ENCODE peak calls at places on chromosomes 3 and 15, in seven cellular contexts. E, Y, B, L, P, V and T are unnamed samples.
A peak's percentile ranks its signal among the peaks of the same experiment; 100 is the strongest.

GRCh38 chr15:89766357-89767311 is 9.5 kb upstream of the MESP2 start:
- DNase-seq in E (no peak), Y (no peak), B (no peak), L (peak; percentile 70), P (no peak), V (no peak), T (no peak)

GRCh38 chr3:183435701-183436100 is 7.3 kb upstream of the MCF2L2 start:
- DNase-seq in E (no peak), Y (no peak), B (no peak), L (no peak), P (no peak), V (no peak), T (no peak)

GRCh38 chr3:119395923-119396358 is 67.5 kb downstream of the TMEM39A start:
- DNase-seq in E (no peak), Y (no peak), B (no peak), L (no peak), P (no peak), V (no peak), T (no peak)

GRCh38 chr3:124599779-124600693 is 130.2 kb upstream of the UMPS start:
- DNase-seq in E (no peak), Y (no peak), B (no peak), L (no peak), P (no peak), V (peak; percentile 4), T (peak; percentile 18)

GRCh38 chr15:85282504-85283115 is 97.8 kb upstream of the AKAP13 start:
- DNase-seq in E (no peak), Y (no peak), B (peak; percentile 27), L (no peak), P (no peak), V (peak; percentile 71), T (peak; percentile 38)

GRCh38 chr15:31372635-31373091 is 46.0 kb downstream of the KLF13 start:
- DNase-seq in E (peak; percentile 75), Y (peak; percentile 54), B (peak; percentile 34), L (peak; percentile 55), P (no peak), V (peak; percentile 74), T (peak; percentile 47)

GRCh38 chr15:85623648-85624047 is 171.1 kb downstream of the KLHL25 start:
- DNase-seq in E (no peak), Y (no peak), B (no peak), L (no peak), P (no peak), V (peak; percentile 61), T (no peak)

GRCh38 chr3:127134466-127134865 is 58.5 kb upstream of the PRR23E start:
- DNase-seq in E (no peak), Y (no peak), B (no peak), L (no peak), P (no peak), V (no peak), T (no peak)

GRCh38 chr3:55675478-55675877 is 188.4 kb upstream of the WNT5A start:
- DNase-seq in E (no peak), Y (no peak), B (no peak), L (no peak), P (no peak), V (no peak), T (no peak)

GRCh38 chr3:94159062-94159726 is 96.3 kb downstream of the NSUN3 start:
- DNase-seq in E (no peak), Y (peak; percentile 15), B (no peak), L (no peak), P (no peak), V (peak; percentile 4), T (peak; percentile 80)

GRCh38 chr15:36831125-36831914 is 251.9 kb downstream of the CDIN1 start:
- DNase-seq in E (no peak), Y (no peak), B (peak; percentile 48), L (no peak), P (no peak), V (peak; percentile 97), T (peak; percentile 88)

GRCh38 chr3:151228291-151229125 is 25.5 kb upstream of the GPR171 start:
- DNase-seq in E (no peak), Y (no peak), B (peak; percentile 43), L (no peak), P (no peak), V (peak; percentile 95), T (peak; percentile 95)

GRCh38 chr3:152287898-152288576 is 19.3 kb downstream of the MBNL1 start:
- DNase-seq in E (no peak), Y (no peak), B (no peak), L (no peak), P (no peak), V (peak; percentile 46), T (no peak)

GRCh38 chr3:33525232-33525631 is 85.0 kb upstream of the UBP1 start:
- DNase-seq in E (no peak), Y (no peak), B (no peak), L (no peak), P (no peak), V (no peak), T (no peak)

GRCh38 chr3:11774296-11774877 is 72.3 kb downstream of the TAMM41 start:
- DNase-seq in E (no peak), Y (no peak), B (no peak), L (peak; percentile 63), P (no peak), V (peak; percentile 45), T (peak; percentile 55)

GRCh38 chr15:23646165-23647000 is 1.3 kb downstream of the MAGEL2 start:
- DNase-seq in E (no peak), Y (no peak), B (no peak), L (no peak), P (no peak), V (no peak), T (no peak)

GRCh38 chr3:123768480-123769359 is 115.4 kb downstream of the MYLK start:
- DNase-seq in E (no peak), Y (no peak), B (no peak), L (no peak), P (no peak), V (no peak), T (no peak)

GRCh38 chr3:49029563-49029884 is 326 bp upstream of the IMPDH2 start:
- DNase-seq in E (no peak), Y (no peak), B (no peak), L (no peak), P (no peak), V (no peak), T (no peak)

GRCh38 chr3:49028673-49029562 is at the start of gene IMPDH2:
- DNase-seq in E (peak; percentile 95), Y (peak; percentile 90), B (peak; percentile 81), L (peak; percentile 98), P (peak; percentile 95), V (peak; percentile 91), T (peak; percentile 79)

GRCh38 chr3:49027634-49028033 is 1.6 kb downstream of the IMPDH2 start:
- DNase-seq in E (no peak), Y (no peak), B (no peak), L (no peak), P (no peak), V (no peak), T (no peak)

GRCh38 chr3:49026536-49026935 is 2.7 kb downstream of the IMPDH2 start:
- DNase-seq in E (no peak), Y (no peak), B (no peak), L (no peak), P (no peak), V (no peak), T (no peak)

DNA sequence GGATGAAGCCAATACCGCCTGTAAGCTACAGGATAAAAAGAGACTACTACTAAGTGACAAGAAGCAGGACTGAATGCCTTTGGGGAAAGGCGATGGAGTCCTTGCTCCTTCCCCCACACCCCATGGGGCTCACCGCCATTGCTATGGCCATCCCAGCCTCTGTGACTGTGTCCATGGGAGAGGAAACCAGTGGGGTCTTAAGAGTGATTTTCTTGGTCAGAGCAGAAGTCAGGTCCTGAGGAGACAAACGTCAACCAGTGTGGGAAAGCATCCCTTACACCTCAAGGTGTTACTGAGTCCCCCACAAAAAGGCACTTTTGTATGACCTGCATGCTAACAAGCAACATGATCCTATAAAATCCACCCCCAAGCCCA is 913 bp downstream of the IMPDH2 start:
- DNase-seq in E (no peak), Y (no peak), B (no peak), L (no peak), P (no peak), V (no peak), T (no peak)
- H3K27me3 ChIP-seq in E (no peaks in the 10 kb centered on the region), Y (no peaks in the 10 kb centered on the region), B (no peaks in the 10 kb centered on the region), L (no peaks in the 10 kb centered on the region), P (no peaks in the 10 kb centered on the region), V (no peaks in the 10 kb centered on the region), T (no peaks in the 10 kb centered on the region)

DNA sequence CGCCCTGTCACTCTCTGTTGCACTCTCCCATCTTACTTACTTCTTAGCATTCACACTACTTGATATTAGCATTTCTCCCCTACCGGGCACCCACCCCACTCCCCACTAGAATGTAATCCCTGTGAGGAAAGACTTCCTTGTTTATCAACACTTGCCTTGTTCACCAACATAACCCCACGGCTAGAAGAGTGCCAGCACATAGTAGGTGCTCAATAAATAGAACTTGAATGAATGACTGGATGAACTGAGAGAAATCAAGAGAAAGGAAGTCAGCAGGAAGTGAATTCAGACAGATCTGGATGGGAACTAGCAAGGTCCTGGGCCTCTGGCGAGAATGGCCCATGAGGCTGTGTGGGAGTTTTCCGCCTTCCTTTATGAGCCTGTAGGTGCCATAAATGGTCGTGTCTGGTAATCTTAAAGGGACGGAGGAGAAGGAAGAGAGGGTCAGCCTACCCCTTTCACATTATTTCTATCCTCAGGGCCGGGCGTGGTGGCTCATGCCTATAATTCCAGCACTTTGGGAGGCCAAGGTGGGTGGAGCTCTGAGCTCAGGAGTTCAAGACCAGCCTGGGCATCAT is 42.4 kb upstream of the HERC1 start:
- DNase-seq in E (no peak), Y (no peak), B (no peak), L (no peak), P (no peak), V (no peak), T (no peak)
- H3K4me3 ChIP-seq in E (no peak overlapping the region), Y (no peak overlapping the region), B (no peak overlapping the region), L (no peak overlapping the region), P (no peak overlapping the region), V (no peak overlapping the region), T (no peak overlapping the region)

DNA sequence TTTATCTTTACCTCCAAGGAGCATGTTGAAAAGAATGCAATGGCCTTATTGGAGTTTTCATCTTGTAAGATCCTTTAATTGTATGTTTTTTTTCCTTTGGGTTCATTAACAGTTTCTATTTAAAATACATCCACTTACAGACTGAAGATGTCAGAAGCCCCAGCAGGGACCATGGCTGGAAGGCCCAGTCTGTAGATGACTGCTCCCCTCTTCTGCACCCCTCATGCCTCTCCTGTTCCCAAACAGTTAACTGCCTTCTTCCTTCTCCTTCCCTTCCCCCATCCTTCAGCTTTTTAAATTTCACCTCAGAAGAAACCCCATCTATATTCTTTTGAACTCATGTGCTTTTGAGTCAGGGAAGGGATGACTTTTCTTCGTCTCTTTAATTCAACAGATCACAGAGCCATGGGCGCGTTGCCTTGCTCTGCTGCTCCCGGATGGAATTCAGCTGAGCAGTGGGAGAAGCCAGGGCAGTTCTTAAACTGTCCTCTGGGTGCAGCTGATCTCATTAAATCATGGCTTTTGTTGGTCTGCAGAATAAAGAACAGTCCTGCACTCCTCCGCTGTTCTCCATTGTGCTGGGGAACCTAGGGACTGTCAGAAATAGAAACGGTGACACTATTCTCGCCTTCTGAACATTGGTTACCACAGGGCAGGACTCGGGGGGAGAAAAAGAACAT is 71.5 kb upstream of the EIF1B start:
- DNase-seq in E (no peak), Y (no peak), B (no peak), L (no peak), P (no peak), V (peak; percentile 2), T (peak; percentile 32)
- TF ChIP-seq CTCF in E (peak; percentile 46), Y (no peak), B (peak; percentile 36), L (no peak), P (no peak), V (no peak), T (peak; percentile 54)

DNA sequence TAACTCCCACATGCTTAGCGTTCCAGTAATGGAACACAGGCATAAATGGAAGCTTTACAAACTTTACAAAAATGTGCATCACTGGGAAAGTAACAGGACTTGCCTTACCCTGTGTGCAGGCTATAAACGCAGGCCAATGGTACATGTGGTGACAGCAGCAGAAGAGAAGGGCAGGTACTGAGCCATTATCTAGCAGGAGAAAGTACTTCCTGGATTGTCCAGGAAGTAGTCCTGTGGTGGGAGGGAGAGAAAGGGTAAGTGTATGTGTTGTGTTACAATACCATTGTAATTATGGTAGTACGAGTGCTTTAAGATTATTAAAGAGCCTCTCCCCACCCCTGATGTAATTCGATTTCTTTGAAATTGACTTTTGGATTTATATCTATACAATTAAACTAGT is 5.3 kb downstream of the ATP1B3 start:
- DNase-seq in E (no peak), Y (no peak), B (no peak), L (no peak), P (no peak), V (no peak), T (no peak)
- H3K27me3 ChIP-seq in E (no peaks in the 10 kb centered on the region), Y (no peaks in the 10 kb centered on the region), B (no peaks in the 10 kb centered on the region), L (no peaks in the 10 kb centered on the region), P (no peaks in the 10 kb centered on the region), V (no peaks in the 10 kb centered on the region), T (no peaks in the 10 kb centered on the region)